ENCODE peak calls at places on chromosomes 6 and 20, in nine cellular contexts. C is activated T-cell treated with anti-CD3 and anti-CD28 coated beads for 24 hours, B is SHP77, D is T-cell, R is SK-N-DZ, N is RWPE2, L is T-helper 1 cell, J is lower lobe of right lung, F is LNCaP clone FGC. Q is an unnamed sample.

GRCh38 chr6:14094721-14095120 is 22.9 kb upstream of the CD83 start:
- DNase-seq in C (no peak), B (no peak), D (no peak), R (no peak), N (no peak), L (no peak), J (no peak), F (no peak), Q (no peak)

GRCh38 chr6:131999545-132000146 is 48.5 kb upstream of the CCN2 start:
- DNase-seq in C (no peak), B (no peak), D (no peak), R (no peak), N (no peak), L (no peak), J (no peak), F (no peak), Q (no peak)

GRCh38 chr6:109102762-109103161 is 7.5 kb downstream of the CEP57L1 start:
- DNase-seq in C (no peak), B (no peak), D (no peak), R (no peak), N (no peak), L (no peak), J (no peak), F (no peak), Q (no peak)

GRCh38 chr6:5471637-5472430 is 210.5 kb downstream of the FARS2 start:
- DNase-seq in C (no peak), B (peak; percentile 66), D (no peak), R (peak; percentile 82), N (no peak), L (no peak), J (no peak), F (no peak), Q (peak; percentile 14)

GRCh38 chr20:51579137-51579536 is 36.6 kb upstream of the NFATC2 start:
- DNase-seq in C (no peak), B (no peak), D (no peak), R (no peak), N (no peak), L (no peak), J (no peak), F (no peak), Q (peak; percentile 70)

GRCh38 chr6:3379482-3380060 is 77.3 kb downstream of the SLC22A23 start:
- DNase-seq in C (no peak), B (no peak), D (no peak), R (no peak), N (no peak), L (no peak), J (no peak), F (no peak), Q (no peak)

GRCh38 chr20:22245139-22245538 is 339.2 kb downstream of the FOXA2 start:
- DNase-seq in C (no peak), B (peak; percentile 12), D (no peak), R (no peak), N (no peak), L (no peak), J (no peak), F (no peak), Q (no peak)

GRCh38 chr20:35539756-35540212 is 2.1 kb upstream of the ERGIC3 start:
- DNase-seq in C (no peak), B (peak; percentile 96), D (no peak), R (peak; percentile 97), N (no peak), L (peak; percentile 36), J (peak; percentile 66), F (no peak), Q (no peak)

GRCh38 chr20:24785141-24785924 is 163.7 kb upstream of the CST7 start:
- DNase-seq in C (no peak), B (no peak), D (no peak), R (no peak), N (no peak), L (no peak), J (peak; percentile 41), F (no peak), Q (peak; percentile 57)

GRCh38 chr6:13119549-13119948 is 208.8 kb downstream of the TBC1D7 start:
- DNase-seq in C (no peak), B (no peak), D (no peak), R (no peak), N (no peak), L (no peak), J (no peak), F (no peak), Q (no peak)

GRCh38 chr6:36187446-36187845 is 9.1 kb upstream of the BRPF3 start:
- DNase-seq in C (no peak), B (no peak), D (no peak), R (no peak), N (no peak), L (no peak), J (no peak), F (no peak), Q (no peak)

GRCh38 chr6:38391909-38392614 is 247.7 kb downstream of the BTBD9 start:
- DNase-seq in C (no peak), B (no peak), D (no peak), R (no peak), N (no peak), L (no peak), J (no peak), F (no peak), Q (peak; percentile 14)